ENCODE peak calls at places on chromosomes 1 and 21, in six cellular contexts. S is OCI-LY7, V is GM12878, H is fibroblast of lung, B is neural progenitor cell, A is GM23248. L is an unnamed sample.

GRCh38 chr1:244341455-244342450 is 110.0 kb downstream of the ADSS2 start:
- DNase-seq in S (no peak), V (no peak), H (no peak), B (peak), A (peak), L (peak)

GRCh38 chr1:80218112-80218511 is 1211.6 kb upstream of the ADGRL4 start:
- DNase-seq in S (peak), V (no peak), H (peak), B (peak), A (peak), L (peak)

GRCh38 chr21:39153842-39154241 is 29.4 kb downstream of the PSMG1 start:
- DNase-seq in S (no peak), V (no peak), H (no peak), B (no peak), A (no peak), L (peak)

GRCh38 chr1:117416546-117417117 is 49.4 kb downstream of the MAN1A2 start:
- DNase-seq in S (no peak), V (no peak), H (no peak), B (no peak), A (no peak), L (no peak)

GRCh38 chr1:10728595-10729410 is 67.6 kb downstream of the CASZ1 start:
- DNase-seq in S (no peak), V (no peak), H (no peak), B (peak), A (no peak), L (no peak)

GRCh38 chr1:46413596-46413985 is 19.5 kb downstream of the FAAH start:
- DNase-seq in S (peak), V (no peak), H (no peak), B (peak), A (peak), L (peak)

GRCh38 chr21:40139636-40140035 is 272.4 kb downstream of the PCP4 start:
- DNase-seq in S (no peak), V (no peak), H (no peak), B (no peak), A (no peak), L (no peak)

GRCh38 chr21:44795342-44795741 is 6.3 kb downstream of the UBE2G2 start:
- DNase-seq in S (no peak), V (no peak), H (no peak), B (no peak), A (no peak), L (no peak)

GRCh38 chr1:209435654-209436566 is 147.6 kb upstream of the CAMK1G start:
- DNase-seq in S (peak), V (no peak), H (peak), B (peak), A (peak), L (peak)

GRCh38 chr1:236451796-236452373 is 57.8 kb downstream of the EDARADD start:
- DNase-seq in S (peak), V (no peak), H (no peak), B (peak), A (peak), L (peak)

GRCh38 chr1:184507165-184507564 is 120.3 kb downstream of the C1orf21 start:
- DNase-seq in S (no peak), V (no peak), H (no peak), B (no peak), A (no peak), L (no peak)

GRCh38 chr1:184509105-184509504 is 122.3 kb downstream of the C1orf21 start:
- DNase-seq in S (no peak), V (no peak), H (no peak), B (no peak), A (no peak), L (no peak)

GRCh38 chr1:184506501-184506900 is 119.7 kb downstream of the C1orf21 start:
- DNase-seq in S (no peak), V (no peak), H (no peak), B (no peak), A (no peak), L (no peak)

GRCh38 chr1:184510110-184510509 is 123.3 kb downstream of the C1orf21 start:
- DNase-seq in S (no peak), V (no peak), H (no peak), B (no peak), A (no peak), L (no peak)

GRCh38 chr1:184507604-184508289 is 120.9 kb downstream of the C1orf21 start:
- DNase-seq in S (no peak), V (no peak), H (no peak), B (no peak), A (peak), L (no peak)
- H3K4me2 ChIP-seq in S (no peak), V (no peak), H (peak), B (no peak), A (peak), L (no peak)

DNA sequence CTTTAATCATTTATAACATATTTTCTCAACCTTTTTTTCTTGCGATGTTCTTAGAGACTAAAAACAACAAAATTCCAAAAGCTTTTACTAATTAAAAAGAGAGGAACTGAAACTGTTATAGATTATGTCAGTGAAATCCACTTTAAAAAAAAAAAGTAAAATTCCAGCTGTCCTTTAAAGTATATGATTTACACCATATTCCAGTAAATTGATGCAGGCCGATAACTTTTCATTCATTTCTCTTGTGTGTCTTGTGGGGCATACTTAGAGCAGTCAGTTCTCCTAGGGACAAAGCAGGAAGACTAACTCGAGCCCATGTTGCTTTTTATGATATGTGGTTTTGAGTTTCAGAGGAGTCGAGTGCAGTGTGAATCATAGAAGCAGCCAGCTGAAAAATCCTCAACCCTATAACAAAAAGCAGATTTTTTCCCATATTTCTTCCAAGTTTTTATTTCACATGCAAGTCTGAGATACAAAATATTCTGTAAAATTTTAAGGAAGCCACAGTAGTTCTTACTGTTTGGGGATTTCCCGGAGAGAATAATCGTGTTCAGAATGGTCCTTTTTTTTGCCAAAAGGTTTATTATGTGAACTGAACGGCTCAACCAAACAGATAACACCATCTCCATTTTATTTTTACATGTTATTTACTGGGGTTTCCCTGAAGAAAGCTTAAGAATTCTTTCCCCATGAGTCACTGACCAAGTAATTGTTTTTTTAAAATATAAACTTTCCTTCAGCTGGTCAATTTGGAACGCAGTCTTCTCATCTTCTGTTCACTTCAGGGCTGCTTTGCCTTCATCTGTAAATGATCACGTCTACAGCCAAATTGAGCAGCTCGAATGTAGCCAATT is 77.0 kb upstream of the C1orf105 start:
- DNase-seq in S (no peak), V (no peak), H (peak), B (no peak), A (peak), L (no peak)
- H2AFZ ChIP-seq in S (peak), V (no peak), H (no peak), B (peak), A (peak), L (no peak)

GRCh38 chr1:150152772-150153461 is 3.2 kb downstream of the PLEKHO1 start:
- DNase-seq in S (no peak), V (no peak), H (peak), B (no peak), A (peak), L (no peak)

GRCh38 chr1:150151291-150152181 is 1.8 kb downstream of the PLEKHO1 start:
- DNase-seq in S (peak), V (no peak), H (no peak), B (no peak), A (peak), L (no peak)

GRCh38 chr1:150155413-150156071 is 5.8 kb downstream of the PLEKHO1 start:
- DNase-seq in S (no peak), V (no peak), H (no peak), B (no peak), A (no peak), L (no peak)

GRCh38 chr1:150152182-150152536 is 2.4 kb downstream of the PLEKHO1 start:
- DNase-seq in S (no peak), V (no peak), H (no peak), B (no peak), A (peak), L (no peak)

DNA sequence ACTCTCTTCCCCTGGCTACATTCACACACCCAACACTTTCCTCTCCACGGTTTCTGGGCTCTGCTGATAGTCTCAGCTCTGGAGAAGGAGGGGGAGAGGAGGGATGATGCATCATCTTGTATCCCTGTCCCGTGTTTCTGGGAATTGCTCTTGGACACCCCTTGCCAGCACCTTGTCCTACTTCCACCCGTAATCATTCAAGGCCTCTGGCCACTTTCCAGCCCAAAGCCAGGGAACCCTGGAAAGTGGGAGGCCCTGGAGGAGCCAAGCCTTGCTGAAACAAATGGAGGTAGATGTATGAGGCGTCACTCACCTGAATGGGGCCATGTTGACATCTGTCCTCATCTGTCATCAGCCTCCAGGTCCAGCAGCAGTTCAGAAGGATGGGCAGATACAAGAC is 4.4 kb downstream of the PLEKHO1 start:
- DNase-seq in S (no peak), V (no peak), H (no peak), B (no peak), A (no peak), L (no peak)
- H3K27ac ChIP-seq in S (peak), V (peak), H (no peak), B (no peak), A (no peak), L (no peak)

GRCh38 chr1:20070357-20070756 is 363 bp downstream of the PLA2G5 start:
- DNase-seq in S (no peak), V (no peak), H (no peak), B (no peak), A (no peak), L (no peak)
- H3K4me2 ChIP-seq in S (no peak), V (no peak), H (peak), B (no peak), A (no peak), L (no peak)

GRCh38 chr1:27872802-27873665 is 690 bp downstream of the THEMIS2 start:
- DNase-seq in S (no peak), V (no peak), H (peak), B (peak), A (peak), L (no peak)
- H2AFZ ChIP-seq in S (peak), V (no peak), H (peak), B (peak), A (peak), L (peak)

GRCh38 chr1:38474738-38475623 is 384.6 kb downstream of the RRAGC start:
- DNase-seq in S (peak), V (peak), H (no peak), B (peak), A (no peak), L (peak)

GRCh38 chr1:38477811-38478210 is 381.8 kb downstream of the RRAGC start:
- DNase-seq in S (no peak), V (no peak), H (no peak), B (no peak), A (no peak), L (no peak)

GRCh38 chr1:38475624-38476005 is 384.0 kb downstream of the RRAGC start:
- DNase-seq in S (no peak), V (no peak), H (no peak), B (no peak), A (no peak), L (no peak)

GRCh38 chr1:38476111-38476783 is 383.3 kb downstream of the RRAGC start:
- DNase-seq in S (no peak), V (no peak), H (no peak), B (peak), A (no peak), L (no peak)

DNA sequence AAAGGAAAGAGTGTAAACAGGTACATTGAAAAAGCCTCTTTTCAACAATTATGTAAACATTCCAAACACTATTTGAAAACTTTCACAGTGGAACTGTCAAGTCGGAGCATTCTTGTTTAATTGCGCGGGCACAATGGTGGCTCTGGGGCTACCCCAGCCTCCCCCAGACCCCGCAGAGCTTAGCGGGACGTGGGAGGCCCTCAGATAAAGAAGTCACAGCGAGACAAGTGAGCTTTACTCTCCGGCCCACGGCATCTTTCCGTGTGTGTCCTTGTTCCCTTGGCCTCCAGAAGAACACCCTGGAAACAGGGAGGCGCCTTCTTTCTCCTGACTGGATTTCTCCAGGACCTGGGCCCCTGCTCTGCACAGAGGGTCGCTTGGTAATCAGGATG is 382.8 kb downstream of the RRAGC start:
- DNase-seq in S (no peak), V (no peak), H (no peak), B (no peak), A (no peak), L (no peak)
- H3K27ac ChIP-seq in S (no peak), V (peak), H (no peak), B (peak), A (no peak), L (no peak)

DNA sequence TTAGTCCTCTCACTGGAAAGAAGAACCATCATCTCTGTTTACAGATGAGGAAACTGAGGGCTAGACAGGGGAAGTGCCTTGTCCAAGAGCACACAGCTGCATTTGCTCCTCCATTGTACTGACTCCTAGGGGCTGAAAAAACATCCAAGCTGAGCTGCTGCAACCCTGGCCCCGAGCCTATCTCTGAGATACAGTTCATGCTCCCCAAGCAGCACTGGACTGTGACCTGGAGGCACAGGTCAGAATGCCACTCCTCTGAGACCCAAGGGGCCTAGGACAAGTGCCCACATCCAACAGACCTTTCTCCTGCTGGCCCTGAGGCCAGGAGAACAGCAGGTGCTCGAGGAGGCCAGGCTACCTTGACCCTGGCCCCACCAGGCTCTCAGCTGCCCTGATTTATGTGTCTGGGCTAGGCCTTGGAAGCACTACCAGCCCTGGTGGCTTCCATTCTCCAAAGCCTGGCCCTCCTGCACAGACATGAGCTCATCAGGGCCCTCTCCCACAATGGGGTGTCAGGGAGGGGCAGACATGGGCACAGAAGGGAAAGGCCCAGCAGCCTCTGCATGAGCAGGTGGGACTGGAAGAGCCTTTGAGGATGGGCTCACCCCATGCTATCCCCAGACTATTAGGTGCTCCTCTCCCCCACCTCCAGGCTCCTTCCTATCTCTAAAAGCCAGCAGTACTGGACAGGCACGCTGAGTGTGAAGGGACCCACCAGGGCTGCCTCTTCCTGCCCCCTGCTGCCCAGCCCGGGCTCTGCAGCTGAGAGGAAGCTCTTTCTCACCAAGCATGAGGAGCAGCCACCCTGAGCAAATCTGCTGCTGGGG is 18.9 kb downstream of the ADGRB2 start:
- DNase-seq in S (peak), V (no peak), H (peak), B (peak), A (peak), L (peak)
- H3K4me2 ChIP-seq in S (peak), V (peak), H (no peak), B (no peak), A (no peak), L (peak)

GRCh38 chr1:231512147-231512698 is 16.2 kb upstream of the TSNAX start:
- DNase-seq in S (no peak), V (peak), H (peak), B (no peak), A (peak), L (no peak)

GRCh38 chr1:231508941-231509340 is 19.5 kb upstream of the TSNAX start:
- DNase-seq in S (no peak), V (no peak), H (no peak), B (peak), A (no peak), L (no peak)

GRCh38 chr1:231507476-231508355 is 20.8 kb upstream of the TSNAX start:
- DNase-seq in S (no peak), V (no peak), H (no peak), B (no peak), A (no peak), L (no peak)

DNA sequence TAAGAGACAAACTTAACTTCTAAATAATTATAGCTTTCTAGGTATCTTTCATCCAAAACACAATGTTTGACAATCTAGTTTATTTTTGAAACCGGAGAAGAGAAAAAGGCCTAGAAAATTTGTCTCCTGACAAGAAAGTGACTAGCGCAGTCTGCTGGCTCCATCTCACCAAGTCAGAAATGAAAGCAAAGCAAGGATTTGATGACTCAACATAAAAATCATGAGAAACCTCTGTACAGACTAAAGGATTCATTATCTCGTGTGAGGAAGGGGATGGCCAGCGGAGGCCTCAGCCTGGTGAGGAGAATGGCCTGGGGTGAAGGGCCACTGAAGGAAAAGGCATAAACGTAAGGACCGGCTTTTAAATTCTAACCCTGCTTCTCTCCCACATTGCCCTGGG is 20.0 kb upstream of the TSNAX start:
- DNase-seq in S (no peak), V (no peak), H (peak), B (no peak), A (no peak), L (no peak)
- H2AFZ ChIP-seq in S (no peak), V (no peak), H (peak), B (peak), A (no peak), L (no peak)

L was measured in Karpas-422.